ENCODE peak calls at places on chromosomes 13 and 19, in seven cellular contexts. J, S, U, A, F, P and G are unnamed samples. For H3K9me3 and H3K4me1, the result is how much of the 10 kb centered on the place peaks cover.

GRCh38 chr13:50132937-50133276 is 117.7 kb downstream of the KCNRG start:
- DNase-seq in S (no peak), A (no peak), U (no peak), J (no peak), F (no peak), P (no peak), G (no peak)

GRCh38 chr13:89407357-89407756 is 1736.2 kb downstream of the SLITRK5 start:
- DNase-seq in U (no peak), P (no peak), F (no peak), A (no peak), J (no peak), S (no peak), G (no peak)

GRCh38 chr19:1874554-1875185 is 10.6 kb downstream of the ABHD17A start:
- DNase-seq in U (no peak), F (no peak), S (no peak), A (peak), P (no peak), J (no peak), G (no peak)

GRCh38 chr19:54325194-54325621 is 12.2 kb upstream of the LILRA5 start:
- DNase-seq in U (peak), A (peak), S (peak), J (no peak), P (no peak), F (peak), G (no peak)

GRCh38 chr19:42440357-42441046 is 2.2 kb downstream of the CXCL17 start:
- DNase-seq in U (peak), P (peak), A (peak), J (peak), F (peak), S (peak), G (peak)

GRCh38 chr13:98349731-98350305 is 172.7 kb upstream of the RNF113B start:
- DNase-seq in J (peak), F (no peak), A (peak), S (peak), U (no peak), P (peak), G (no peak)

GRCh38 chr19:33702606-33703437 is 81.1 kb downstream of the CHST8 start:
- DNase-seq in S (no peak), A (no peak), F (no peak), J (no peak), P (no peak), U (no peak), G (no peak)

GRCh38 chr19:47492571-47493377 is 8.8 kb upstream of the KPTN start:
- DNase-seq in P (no peak), A (no peak), J (no peak), F (no peak), S (no peak), U (no peak), G (no peak)

GRCh38 chr13:74974234-74974879 is 507.6 kb downstream of the TBC1D4 start:
- DNase-seq in S (no peak), U (no peak), F (no peak), A (no peak), J (no peak), P (no peak), G (no peak)

GRCh38 chr19:42198676-42199439 is 18.6 kb downstream of the DEDD2 start:
- DNase-seq in P (no peak), A (no peak), S (no peak), J (peak), U (peak), F (peak), G (no peak)

GRCh38 chr19:42468273-42468796 is 25.6 kb upstream of the CXCL17 start:
- DNase-seq in J (peak), F (no peak), U (peak), S (peak), A (no peak), P (peak), G (no peak)

GRCh38 chr13:105290596-105290995 is 1244.9 kb downstream of the EFNB2 start:
- DNase-seq in U (no peak), P (no peak), A (no peak), S (no peak), J (no peak), F (no peak), G (no peak)

GRCh38 chr13:94173312-94173854 is 306.1 kb downstream of the DCT start:
- DNase-seq in P (no peak), A (no peak), J (no peak), S (no peak), U (no peak), F (no peak), G (no peak)

GRCh38 chr19:46967578-46968018 is 52.0 kb upstream of the NPAS1 start:
- DNase-seq in A (no peak), F (peak), P (no peak), J (peak), U (peak), S (no peak), G (no peak)

GRCh38 chr13:25732146-25732865 is 319.5 kb downstream of the SHISA2 start:
- DNase-seq in A (no peak), J (no peak), U (no peak), S (no peak), F (no peak), P (no peak), G (no peak)

GRCh38 chr13:32600891-32601290 is 14.6 kb downstream of the PDS5B start:
- DNase-seq in U (no peak), J (no peak), F (no peak), S (no peak), P (no peak), A (peak), G (no peak)

GRCh38 chr13:51840917-51841316 is 4.1 kb downstream of the TMEM272 start:
- DNase-seq in F (no peak), U (no peak), P (no peak), J (no peak), A (peak), S (no peak), G (peak)

GRCh38 chr13:79245937-79246574 is 160.0 kb downstream of the RBM26 start:
- DNase-seq in F (no peak), J (no peak), S (no peak), P (no peak), U (no peak), A (no peak), G (no peak)

GRCh38 chr19:30530751-30531150 is 158.6 kb downstream of the ZNF536 start:
- DNase-seq in J (no peak), S (no peak), A (no peak), P (no peak), U (no peak), F (no peak), G (no peak)

DNA sequence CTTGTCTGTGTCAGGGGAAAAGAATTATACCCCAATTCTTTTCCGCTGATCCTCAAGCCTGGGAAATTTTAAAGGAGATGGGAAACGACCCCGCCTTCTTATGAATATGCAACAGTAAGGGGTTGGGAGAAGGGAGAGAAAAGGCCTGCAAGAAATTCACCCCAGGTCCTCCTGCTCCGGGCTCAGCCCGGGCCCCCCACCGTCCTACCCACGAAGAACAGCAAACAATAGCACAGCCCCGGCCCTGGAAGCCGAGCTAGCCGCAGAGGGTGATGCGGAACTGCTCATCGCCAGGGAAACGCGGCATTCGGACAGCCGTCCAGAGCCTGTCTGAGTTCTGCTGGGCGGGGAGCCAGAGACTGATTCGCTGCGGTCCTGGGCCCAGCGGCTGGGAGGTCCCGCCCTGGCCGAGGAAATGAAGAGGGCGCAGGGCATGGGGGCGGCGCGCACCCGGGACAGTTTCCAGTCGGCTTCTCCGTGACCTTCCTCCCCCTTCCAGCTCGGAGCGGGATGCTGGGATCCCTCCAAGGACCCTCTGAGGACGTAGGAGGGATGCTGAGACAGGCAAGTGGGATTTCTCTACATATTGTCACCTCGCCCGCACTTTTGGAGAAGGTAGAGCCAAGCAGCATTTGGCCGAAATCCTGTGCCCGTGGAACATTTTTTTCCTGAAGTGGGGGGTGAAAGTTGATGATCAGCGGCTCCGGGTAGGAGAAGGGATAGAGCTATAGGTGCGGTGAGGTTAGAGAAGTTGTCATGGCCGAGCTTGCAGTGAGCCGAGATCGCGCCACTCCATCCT is 82.3 kb upstream of the C1QTNF9B start:
- DNase-seq in J (peak), S (peak), F (peak), A (no peak), P (peak), U (peak), G (peak)
- H3K4me3 ChIP-seq in J (peak), S (peak), F (peak), A (no peak), P (peak), U (peak), G (peak)

GRCh38 chr19:52114691-52115090 is 19.1 kb upstream of the ZNF841 start:
- DNase-seq in F (no peak), P (no peak), S (no peak), J (no peak), U (no peak), A (no peak), G (no peak)
- H3K9me3 ChIP-seq in F (half or more), P (under half), S (half or more), J (half or more), U (half or more), A (half or more), G (half or more)

GRCh38 chr19:18300930-18301717 is 19.7 kb upstream of the JUND start:
- DNase-seq in A (peak), P (peak), J (peak), U (peak), F (no peak), S (peak), G (peak)
- H3K4me1 ChIP-seq in A (under half), P (under half), J (under half), U (under half), F (under half), S (half or more), G (under half)

GRCh38 chr19:2905918-2906519 is 5.3 kb downstream of the ZNF57 start:
- DNase-seq in U (peak), J (peak), P (no peak), S (no peak), F (no peak), A (no peak), G (no peak)

GRCh38 chr19:2896694-2897093 is 4.0 kb upstream of the ZNF57 start:
- DNase-seq in P (no peak), F (no peak), S (no peak), A (no peak), U (no peak), J (no peak), G (no peak)

GRCh38 chr19:2902590-2903218 is 2.0 kb downstream of the ZNF57 start:
- DNase-seq in U (no peak), S (no peak), J (no peak), A (no peak), F (no peak), P (no peak), G (no peak)

DNA sequence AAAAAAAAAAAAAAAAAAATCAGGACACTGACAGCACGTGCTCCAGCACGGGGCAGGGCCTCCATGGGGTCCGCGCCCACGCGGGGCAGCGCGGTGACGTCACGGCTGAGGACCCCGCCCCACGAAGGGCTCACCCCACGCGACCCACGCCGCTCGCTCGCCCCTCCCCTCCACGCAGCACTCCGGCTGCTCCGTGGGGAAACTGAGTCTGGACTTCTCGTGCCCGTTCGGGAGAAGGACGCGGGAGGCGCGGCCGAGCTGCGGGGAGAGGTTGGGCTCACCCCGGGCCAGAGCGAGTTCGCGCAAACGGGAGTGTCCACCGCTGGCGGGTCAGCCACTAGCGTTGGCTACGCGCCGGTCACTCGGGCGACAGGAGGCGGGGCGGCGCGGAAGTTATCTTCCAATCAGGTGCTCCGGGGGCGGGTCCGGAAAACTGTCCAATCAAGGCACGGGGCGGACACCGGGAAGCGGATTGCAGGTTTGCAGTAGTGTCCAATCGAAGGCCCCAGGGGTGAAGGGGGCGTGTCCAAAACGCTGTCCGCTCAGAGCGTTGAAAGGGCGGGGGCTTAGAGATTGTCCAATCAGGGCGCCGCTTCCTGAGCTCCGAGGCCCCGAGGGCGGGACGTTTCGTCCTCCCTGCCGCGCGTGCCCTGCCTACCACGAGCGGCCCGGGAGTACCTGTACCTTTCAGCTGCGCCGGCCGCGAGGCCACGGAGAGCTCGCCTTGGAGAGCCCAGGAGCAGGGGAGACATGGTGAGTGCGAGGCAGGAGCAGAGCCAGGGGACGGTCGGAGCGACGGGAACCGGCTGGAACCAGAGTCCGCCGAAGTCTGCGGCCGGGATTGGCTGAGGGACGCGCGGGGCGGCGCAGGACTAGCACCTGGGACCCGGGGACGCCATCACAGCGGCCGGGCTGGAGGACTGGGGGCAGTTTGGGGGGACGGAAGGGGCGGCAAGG is at the start of gene ZNF57:
- DNase-seq in J (peak), F (peak), P (peak), S (peak), A (peak), U (peak), G (peak)
- H3K4me3 ChIP-seq in J (peak), F (peak), P (peak), S (peak), A (peak), U (peak), G (peak)

DNA sequence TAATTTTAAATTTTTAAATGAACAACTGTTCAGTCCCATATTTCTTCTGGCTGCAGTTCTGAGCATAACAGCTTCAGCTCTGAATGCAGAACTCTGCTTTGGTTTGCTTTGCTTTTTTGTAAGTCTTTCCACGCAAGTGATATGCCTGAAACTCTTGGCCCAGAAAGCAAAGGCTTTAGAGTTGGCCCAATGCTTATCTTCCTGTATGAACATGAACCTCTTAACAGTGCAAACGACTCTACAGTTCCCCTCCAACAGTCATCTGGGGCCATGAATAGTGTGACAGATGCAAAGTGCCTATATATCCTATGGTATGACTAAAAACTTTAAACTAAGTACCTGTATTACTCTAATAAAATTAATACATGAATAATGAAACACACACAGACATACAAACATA is 14.7 kb downstream of the ZNF112 start:
- DNase-seq in S (no peak), A (no peak), F (no peak), U (no peak), P (no peak), J (no peak), G (no peak)
- H3K9me3 ChIP-seq in S (under half), A (under half), F (under half), U (under half), P (under half), J (under half), G (under half)

DNA sequence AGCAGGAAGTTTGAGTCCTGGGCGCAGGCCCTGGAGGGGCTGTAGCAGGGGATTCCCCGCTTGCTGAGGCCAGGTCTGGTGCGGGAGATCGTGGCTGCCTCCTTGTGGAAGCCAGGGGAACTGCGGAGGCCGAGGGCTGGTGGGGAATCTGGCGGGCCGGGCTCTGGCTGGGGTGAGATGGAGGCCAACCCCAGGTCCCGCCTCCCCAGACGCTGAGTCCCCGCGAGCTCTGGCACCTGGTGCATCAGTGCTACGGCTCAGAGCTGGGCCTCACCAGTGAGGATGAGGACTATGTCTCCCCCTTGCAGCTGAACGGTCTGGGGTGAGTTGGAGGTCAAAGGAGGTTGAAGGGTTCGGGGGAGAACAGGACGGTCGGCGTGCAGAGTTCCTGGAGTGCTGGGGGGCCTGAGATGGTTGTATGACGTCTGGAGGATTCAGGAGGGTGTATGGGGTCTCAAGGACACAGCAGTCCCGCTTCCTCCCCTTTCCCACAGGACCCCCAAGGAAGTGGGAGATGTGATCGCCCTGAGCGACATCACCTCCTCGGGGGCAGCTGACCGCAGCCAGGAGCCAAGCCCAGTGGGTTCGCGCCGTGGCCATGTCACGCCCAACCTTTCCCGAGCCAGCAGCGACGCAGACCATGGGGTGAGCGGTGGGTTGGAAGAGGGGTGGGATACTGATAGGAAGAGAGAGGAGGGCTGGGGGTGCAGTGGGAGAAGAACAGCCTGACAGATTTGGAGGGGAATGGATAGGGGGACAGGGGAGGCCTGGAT is 13.1 kb downstream of the GRAMD1A start:
- DNase-seq in S (peak), P (peak), J (peak), A (peak), U (peak), F (peak), G (peak)
- H3K4me1 ChIP-seq in S (under half), P (under half), J (under half), A (under half), U (under half), F (half or more), G (under half)

DNA sequence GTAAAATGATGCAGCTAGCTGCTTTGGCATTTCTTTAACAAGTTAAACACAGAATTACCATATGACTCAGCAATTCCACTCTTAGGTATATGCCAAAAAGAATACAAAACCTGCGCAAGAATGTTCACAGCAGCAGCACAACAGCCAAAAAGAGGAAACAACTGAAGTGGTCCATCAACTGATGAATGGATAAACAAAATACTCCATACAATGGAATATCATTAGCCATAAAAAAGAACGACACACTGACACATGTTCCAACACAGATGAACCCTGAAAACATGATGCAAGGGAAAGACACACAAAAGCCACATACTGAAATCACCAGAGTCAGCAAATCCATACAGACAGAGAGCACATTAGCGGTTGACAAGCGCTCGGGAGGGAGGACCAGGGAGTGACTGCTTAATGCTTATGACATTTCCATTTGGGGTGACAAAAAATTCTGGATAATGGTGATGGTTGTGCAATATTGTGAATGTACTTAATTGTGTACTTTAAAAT is 3.0 kb downstream of the PCID2 start:
- DNase-seq in P (no peak), S (no peak), J (no peak), U (no peak), F (no peak), A (no peak), G (no peak)
- H3K4me3 ChIP-seq in P (no peak), S (no peak), J (no peak), U (no peak), F (no peak), A (no peak), G (no peak)

GRCh38 chr19:22608441-22608840 is 25.7 kb upstream of the ZNF492 start:
- DNase-seq in J (no peak), P (no peak), F (no peak), U (no peak), A (no peak), S (no peak), G (no peak)
- H3K9me3 ChIP-seq in J (under half), P (under half), F (under half), U (under half), A (under half), S (under half), G (under half)

GRCh38 chr19:13076320-13076719 is 26.3 kb downstream of the LYL1 start:
- DNase-seq in S (no peak), J (no peak), P (no peak), U (no peak), A (no peak), F (no peak), G (no peak)

GRCh38 chr19:13076787-13077186 is 25.9 kb downstream of the LYL1 start:
- DNase-seq in J (no peak), P (no peak), F (no peak), A (no peak), S (no peak), U (no peak), G (no peak)

GRCh38 chr19:13077233-13077632 is 25.4 kb downstream of the LYL1 start:
- DNase-seq in A (no peak), J (no peak), F (no peak), U (no peak), S (no peak), P (no peak), G (no peak)

GRCh38 chr19:13079542-13079986 is 23.1 kb downstream of the LYL1 start:
- DNase-seq in U (peak), P (no peak), S (peak), J (peak), F (no peak), A (peak), G (no peak)

GRCh38 chr19:13078897-13079541 is 23.6 kb downstream of the LYL1 start:
- DNase-seq in A (no peak), U (no peak), J (peak), F (no peak), P (no peak), S (no peak), G (no peak)
- H3K4me1 ChIP-seq in A (under half), U (under half), J (under half), F (under half), P (under half), S (under half), G (under half)